ENCODE peak calls at places on chromosomes 13 and 19, in nine cellular contexts. D, U, R, H, E, Q, J, C and G are unnamed samples.

GRCh38 chr19:398719-399118 is 10.2 kb downstream of the C2CD4C start:
- DNase-seq in J (no peak), H (no peak), E (peak; percentile 75), U (no peak), C (no peak), D (no peak), R (no peak), Q (no peak), G (no peak)

GRCh38 chr19:2043864-2044708 is 7.0 kb downstream of the MKNK2 start:
- DNase-seq in J (peak; percentile 16), R (no peak), D (no peak), E (no peak), C (no peak), Q (no peak), H (no peak), U (no peak), G (no peak)

GRCh38 chr19:577439-578392 is 5.3 kb downstream of the BSG start:
- DNase-seq in U (no peak), R (no peak), J (no peak), D (no peak), E (peak; percentile 73), Q (no peak), H (no peak), C (no peak), G (no peak)

GRCh38 chr13:50691682-50692263 is 151.7 kb downstream of the DLEU7 start:
- DNase-seq in C (peak; percentile 11), D (no peak), Q (no peak), J (no peak), E (no peak), R (no peak), U (no peak), H (no peak), G (no peak)

GRCh38 chr19:14440049-14440448 is 6.9 kb downstream of the PKN1 start:
- DNase-seq in C (no peak), J (no peak), E (peak; percentile 98), H (no peak), U (peak; percentile 34), D (peak; percentile 82), Q (no peak), R (no peak), G (no peak)

GRCh38 chr13:79462895-79463294 is 18.1 kb upstream of the NDFIP2 start:
- DNase-seq in J (no peak), D (no peak), C (no peak), U (no peak), E (no peak), R (no peak), Q (no peak), H (no peak), G (no peak)

GRCh38 chr13:25329706-25330105 is 28.3 kb downstream of the NUP58 start:
- DNase-seq in Q (peak; percentile 33), J (no peak), R (no peak), C (no peak), H (peak; percentile 70), U (no peak), E (peak; percentile 14), D (no peak), G (peak; percentile 6)

GRCh38 chr19:1070576-1070930 is 3.6 kb downstream of the ARHGAP45 start:
- DNase-seq in R (no peak), C (no peak), Q (peak; percentile 57), H (no peak), J (peak; percentile 70), D (no peak), E (peak; percentile 59), U (no peak), G (no peak)

GRCh38 chr19:366951-367350 is 22.4 kb upstream of the MIER2 start:
- DNase-seq in C (no peak), Q (no peak), R (no peak), H (no peak), U (no peak), E (no peak), D (no peak), J (no peak), G (no peak)

GRCh38 chr19:3375221-3376088 is 9.1 kb downstream of the NFIC start:
- DNase-seq in D (peak; percentile 87), C (no peak), R (no peak), H (no peak), J (no peak), U (peak; percentile 67), Q (no peak), E (no peak), G (peak; percentile 52)

GRCh38 chr13:81686877-81687276 is 1346.0 kb upstream of the SPRY2 start:
- DNase-seq in C (no peak), Q (no peak), R (no peak), U (no peak), E (no peak), H (peak; percentile 44), D (no peak), J (no peak), G (peak; percentile 25)

GRCh38 chr13:44272692-44273091 is 100.9 kb upstream of the SERP2 start:
- DNase-seq in Q (no peak), H (no peak), J (no peak), C (no peak), D (no peak), E (no peak), U (no peak), R (no peak), G (no peak)

GRCh38 chr13:75760182-75760981 is 124.3 kb downstream of the LMO7 start:
- DNase-seq in Q (no peak), R (no peak), U (peak; percentile 75), C (no peak), J (no peak), D (no peak), H (peak; percentile 93), E (no peak), G (no peak)

GRCh38 chr19:28864024-28864503 is 348.9 kb downstream of the UQCRFS1 start:
- DNase-seq in U (peak; percentile 61), E (no peak), J (no peak), H (no peak), C (no peak), D (peak; percentile 26), Q (no peak), R (no peak), G (no peak)

GRCh38 chr13:79451500-79451962 is 29.4 kb upstream of the NDFIP2 start:
- DNase-seq in D (no peak), Q (peak; percentile 83), E (no peak), U (no peak), H (peak; percentile 89), R (peak; percentile 83), J (no peak), C (no peak), G (peak; percentile 93)

GRCh38 chr19:16773939-16774338 is 54.3 kb downstream of the NWD1 start:
- DNase-seq in E (no peak), H (no peak), Q (no peak), C (no peak), R (no peak), U (no peak), D (no peak), J (no peak), G (no peak)

GRCh38 chr13:112702983-112703379 is 13.1 kb downstream of the ATP11A start:
- DNase-seq in R (no peak), D (no peak), U (no peak), E (no peak), J (no peak), H (no peak), C (peak; percentile 73), Q (no peak), G (no peak)

GRCh38 chr13:112700291-112701060 is 10.6 kb downstream of the ATP11A start:
- DNase-seq in R (no peak), Q (no peak), E (peak; percentile 74), C (no peak), J (no peak), U (no peak), D (no peak), H (no peak), G (no peak)

GRCh38 chr13:112703449-112703848 is 13.6 kb downstream of the ATP11A start:
- DNase-seq in E (no peak), U (no peak), Q (no peak), R (no peak), J (no peak), H (no peak), D (no peak), C (no peak), G (no peak)

GRCh38 chr13:112703935-112704633 is 14.2 kb downstream of the ATP11A start:
- DNase-seq in H (no peak), Q (no peak), R (no peak), C (peak; percentile 70), E (peak; percentile 47), U (no peak), D (no peak), J (no peak), G (no peak)

GRCh38 chr13:112702341-112702982 is 12.6 kb downstream of the ATP11A start:
- DNase-seq in U (no peak), R (no peak), Q (no peak), E (peak; percentile 65), H (no peak), D (no peak), C (no peak), J (no peak), G (no peak)
- H3K4me3 ChIP-seq in U (no peak overlapping the region), R (no peak overlapping the region), Q (no peak overlapping the region), E (no peak overlapping the region), H (no peak overlapping the region), D (no peak overlapping the region), C (no peak overlapping the region), J (no peak overlapping the region), G (no peak overlapping the region)

DNA sequence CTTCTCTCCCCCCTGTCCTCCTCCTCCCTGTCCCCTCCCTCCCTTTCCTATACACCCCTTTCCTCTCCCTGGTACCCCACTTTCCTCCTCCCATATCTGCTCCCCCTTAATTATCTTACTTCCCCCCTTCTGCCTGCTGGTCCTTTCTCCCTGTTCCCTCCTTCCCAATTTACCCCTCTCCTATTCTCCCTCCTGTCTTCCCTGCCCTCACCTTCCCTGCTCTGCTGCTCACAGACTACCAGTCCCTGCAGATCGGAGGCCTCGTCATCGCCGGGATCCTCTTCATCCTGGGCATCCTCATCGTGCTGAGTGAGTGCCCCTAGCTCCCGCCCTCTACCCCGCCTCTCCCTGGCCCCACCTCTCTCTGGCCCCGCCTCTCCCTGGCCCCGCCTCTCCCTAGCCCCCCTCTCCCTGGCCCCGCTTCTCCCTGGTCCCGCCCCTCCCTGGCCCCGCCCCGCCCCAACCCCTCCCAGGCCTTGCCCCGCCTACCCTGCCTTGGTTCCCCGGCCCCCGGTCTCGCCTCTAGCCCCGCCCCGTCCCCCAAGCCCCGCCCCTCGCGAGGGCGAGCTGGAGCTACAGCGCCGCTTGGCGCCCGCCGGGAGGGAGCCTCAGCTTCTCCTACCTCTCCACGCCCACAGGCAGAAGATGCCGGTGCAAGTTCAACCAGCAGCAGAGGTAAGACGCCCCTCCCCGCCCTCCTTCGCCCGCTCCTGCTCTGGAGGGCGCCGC is 2.0 kb upstream of the FXYD7 start:
- DNase-seq in C (peak; percentile 96), R (no peak), H (peak; percentile 81), Q (peak; percentile 95), D (peak; percentile 92), E (peak; percentile 99), U (peak; percentile 57), J (peak; percentile 96), G (peak; percentile 67)
- H3K4me3 ChIP-seq in C (peak overlapping the region; percentile 24), R (no peak overlapping the region), H (no peak overlapping the region), Q (no peak overlapping the region), D (peak overlapping the region; percentile 69), E (no peak overlapping the region), U (peak overlapping the region; percentile 21), J (peak overlapping the region; percentile 13), G (peak overlapping the region; percentile 11)

GRCh38 chr19:5149930-5150329 is 181.0 kb downstream of the KDM4B start:
- DNase-seq in E (no peak), H (no peak), Q (no peak), C (no peak), J (no peak), R (no peak), D (no peak), U (no peak), G (no peak)
- H3K4me3 ChIP-seq in E (no peak overlapping the region), H (no peak overlapping the region), Q (no peak overlapping the region), C (no peak overlapping the region), J (no peak overlapping the region), R (no peak overlapping the region), D (no peak overlapping the region), U (no peak overlapping the region), G (no peak overlapping the region)

GRCh38 chr19:46788968-46789338 is 559 bp upstream of the SLC1A5 start:
- DNase-seq in R (no peak), U (no peak), C (no peak), Q (no peak), J (no peak), E (no peak), D (no peak), H (no peak), G (no peak)
- H3K4me3 ChIP-seq in R (no peak overlapping the region), U (no peak overlapping the region), C (no peak overlapping the region), Q (no peak overlapping the region), J (no peak overlapping the region), E (no peak overlapping the region), D (peak overlapping the region; percentile 70), H (no peak overlapping the region), G (no peak overlapping the region)